ENCODE peak calls at places on chromosomes 6 and 20, in seven cellular contexts. I, K, Q, E, N, A and M are unnamed samples.

GRCh38 chr6:125918681-125919566 is 37.6 kb upstream of the HINT3 start:
- DNase-seq in I (peak; percentile 18), K (peak; percentile 90), Q (peak; percentile 21), E (peak; percentile 96), N (no peak), A (peak; percentile 54), M (no peak)

GRCh38 chr6:132814716-132815570 is 574 bp downstream of the RPS12 start:
- DNase-seq in I (peak; percentile 34), K (no peak), Q (no peak), E (no peak), N (no peak), A (peak; percentile 28), M (no peak)

GRCh38 chr6:146543940-146544661 is 468 bp downstream of the RAB32 start:
- DNase-seq in I (peak; percentile 81), K (peak; percentile 38), Q (peak; percentile 27), E (peak; percentile 73), N (peak; percentile 65), A (peak; percentile 59), M (peak; percentile 54)

GRCh38 chr6:112626468-112627082 is 279.4 kb downstream of the RFPL4B start:
- DNase-seq in I (no peak), K (peak; percentile 82), Q (no peak), E (peak; percentile 48), N (no peak), A (no peak), M (no peak)

GRCh38 chr6:6545616-6546317 is 42.8 kb upstream of the LY86 start:
- DNase-seq in I (no peak), K (no peak), Q (no peak), E (peak; percentile 1), N (peak; percentile 48), A (no peak), M (no peak)

GRCh38 chr6:57017069-57017468 is 29.4 kb upstream of the KIAA1586 start:
- DNase-seq in I (no peak), K (peak; percentile 5), Q (no peak), E (no peak), N (no peak), A (no peak), M (no peak)

GRCh38 chr20:58224097-58224496 is 4.4 kb downstream of the ANKRD60 start:
- DNase-seq in I (no peak), K (no peak), Q (no peak), E (no peak), N (no peak), A (no peak), M (no peak)

GRCh38 chr6:151493495-151494234 is at the start of gene CCDC170:
- DNase-seq in I (peak; percentile 70), K (no peak), Q (peak; percentile 38), E (peak; percentile 32), N (peak; percentile 83), A (peak; percentile 32), M (peak; percentile 56)

GRCh38 chr6:100464910-100465700 is at the start of gene SIM1:
- DNase-seq in I (peak; percentile 96), K (peak; percentile 59), Q (peak; percentile 88), E (peak; percentile 66), N (peak; percentile 92), A (peak; percentile 95), M (peak; percentile 95)

GRCh38 chr6:39203398-39203797 is 25.9 kb downstream of the KCNK5 start:
- DNase-seq in I (no peak), K (no peak), Q (no peak), E (no peak), N (no peak), A (no peak), M (no peak)

GRCh38 chr6:69835414-69836179 is 30.8 kb upstream of the COL19A1 start:
- DNase-seq in I (peak; percentile 73), K (peak; percentile 76), Q (peak; percentile 6), E (peak; percentile 81), N (no peak), A (peak; percentile 79), M (no peak)

DNA sequence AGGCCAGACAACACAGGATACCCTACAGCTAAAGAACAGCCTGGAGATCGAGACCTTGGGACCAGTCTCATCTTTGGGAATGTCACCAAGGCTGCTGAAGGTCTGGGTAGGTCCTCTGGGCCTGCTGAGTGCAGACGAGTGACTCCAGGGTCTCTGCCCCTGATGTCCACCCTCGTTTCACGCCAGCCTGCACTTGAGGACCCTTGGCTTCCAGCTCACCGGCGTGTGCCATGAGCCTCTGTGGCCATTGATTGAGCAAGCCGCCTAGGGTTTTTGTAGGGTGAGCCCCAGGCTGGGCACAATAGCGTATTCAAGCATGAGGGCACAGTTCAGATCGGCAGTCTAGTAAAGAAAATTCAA is 4.3 kb downstream of the BPHL start:
- DNase-seq in I (no peak), K (no peak), Q (no peak), E (no peak), N (no peak), A (no peak), M (no peak)
- H3K4me1 ChIP-seq in I (no peaks in the 10 kb centered on the region), K (no peaks in the 10 kb centered on the region), Q (peaks cover 1% of the 10 kb centered on the region), E (peaks cover 4% of the 10 kb centered on the region), N (no peaks in the 10 kb centered on the region), A (no peaks in the 10 kb centered on the region), M (no peaks in the 10 kb centered on the region)

GRCh38 chr20:48822879-48823385 is 4.9 kb downstream of the PREX1 start:
- DNase-seq in I (no peak), K (no peak), Q (no peak), E (no peak), N (no peak), A (peak; percentile 9), M (no peak)

GRCh38 chr20:48824830-48825550 is 2.8 kb downstream of the PREX1 start:
- DNase-seq in I (peak; percentile 46), K (no peak), Q (peak; percentile 44), E (no peak), N (no peak), A (peak; percentile 20), M (no peak)

GRCh38 chr20:48823476-48823875 is 4.3 kb downstream of the PREX1 start:
- DNase-seq in I (no peak), K (no peak), Q (no peak), E (no peak), N (no peak), A (no peak), M (no peak)

GRCh38 chr20:48825551-48825885 is 2.3 kb downstream of the PREX1 start:
- DNase-seq in I (no peak), K (no peak), Q (no peak), E (no peak), N (no peak), A (no peak), M (no peak)

DNA sequence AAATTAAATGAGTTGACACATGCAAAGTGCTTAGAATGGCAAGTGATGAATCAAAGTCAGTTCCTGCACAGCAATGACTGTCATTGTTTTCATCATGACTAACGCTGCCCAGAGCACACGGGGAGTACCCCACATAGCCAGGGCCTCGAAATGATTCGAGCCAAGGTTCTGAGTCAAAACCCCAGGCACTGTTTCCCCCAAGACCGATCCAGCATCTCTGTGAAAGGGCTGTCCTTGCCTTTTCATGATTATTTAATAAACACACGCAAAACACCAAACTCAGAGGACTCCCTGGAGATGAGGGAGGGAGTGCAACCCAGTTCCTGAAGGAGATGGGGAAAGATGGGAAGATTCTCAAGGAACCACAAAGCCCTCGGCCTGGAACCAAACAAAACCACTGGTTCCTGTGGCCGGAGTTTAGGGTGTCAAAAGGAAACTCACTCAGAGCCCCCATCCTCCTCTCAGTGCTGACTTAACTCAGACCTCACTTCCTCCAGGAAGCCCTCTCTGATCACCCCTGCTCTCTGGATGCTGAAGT is 3.8 kb downstream of the PREX1 start:
- DNase-seq in I (no peak), K (peak; percentile 65), Q (no peak), E (no peak), N (no peak), A (peak; percentile 37), M (no peak)
- H3K4me2 ChIP-seq in I (no peak overlapping the region), K (no peak overlapping the region), Q (no peak overlapping the region), E (no peak overlapping the region), N (no peak overlapping the region), A (no peak overlapping the region), M (no peak overlapping the region)

DNA sequence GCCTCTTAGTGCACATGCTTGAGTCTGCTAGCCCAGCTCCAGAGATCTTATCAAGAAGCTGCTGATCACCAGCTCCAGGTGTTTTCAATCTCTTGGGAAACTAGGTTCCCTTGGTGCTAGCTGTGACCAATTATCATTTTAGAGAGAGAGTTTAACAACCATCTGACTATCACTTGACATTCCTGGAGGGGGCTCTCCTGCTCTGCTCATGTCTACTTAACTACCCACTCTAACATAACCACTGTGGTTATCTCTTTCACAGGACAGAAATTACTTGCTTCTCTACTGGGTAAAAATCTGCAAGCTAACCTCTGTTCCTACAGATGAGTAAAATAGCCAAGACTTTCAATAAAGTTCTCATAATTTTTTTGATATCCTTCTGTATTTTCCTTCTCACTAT is 823.4 kb upstream of the GJE1 start:
- DNase-seq in I (peak; percentile 62), K (no peak), Q (no peak), E (no peak), N (no peak), A (no peak), M (no peak)
- H2BK5ac ChIP-seq in I (no peak overlapping the region), K (no peak overlapping the region), Q (no peak overlapping the region), E (no peak overlapping the region), N (peak overlapping the region; percentile 14), A (no peak overlapping the region), M (no peak overlapping the region)

GRCh38 chr20:56688106-56688505 is 59.0 kb downstream of the TFAP2C start:
- DNase-seq in I (no peak), K (no peak), Q (no peak), E (no peak), N (no peak), A (no peak), M (no peak)
- H3K4me1 ChIP-seq in I (no peaks in the 10 kb centered on the region), K (no peaks in the 10 kb centered on the region), Q (peaks cover 3% of the 10 kb centered on the region), E (peaks cover 10% of the 10 kb centered on the region), N (peaks cover 8% of the 10 kb centered on the region), A (peaks cover 14% of the 10 kb centered on the region), M (peaks cover 8% of the 10 kb centered on the region)

DNA sequence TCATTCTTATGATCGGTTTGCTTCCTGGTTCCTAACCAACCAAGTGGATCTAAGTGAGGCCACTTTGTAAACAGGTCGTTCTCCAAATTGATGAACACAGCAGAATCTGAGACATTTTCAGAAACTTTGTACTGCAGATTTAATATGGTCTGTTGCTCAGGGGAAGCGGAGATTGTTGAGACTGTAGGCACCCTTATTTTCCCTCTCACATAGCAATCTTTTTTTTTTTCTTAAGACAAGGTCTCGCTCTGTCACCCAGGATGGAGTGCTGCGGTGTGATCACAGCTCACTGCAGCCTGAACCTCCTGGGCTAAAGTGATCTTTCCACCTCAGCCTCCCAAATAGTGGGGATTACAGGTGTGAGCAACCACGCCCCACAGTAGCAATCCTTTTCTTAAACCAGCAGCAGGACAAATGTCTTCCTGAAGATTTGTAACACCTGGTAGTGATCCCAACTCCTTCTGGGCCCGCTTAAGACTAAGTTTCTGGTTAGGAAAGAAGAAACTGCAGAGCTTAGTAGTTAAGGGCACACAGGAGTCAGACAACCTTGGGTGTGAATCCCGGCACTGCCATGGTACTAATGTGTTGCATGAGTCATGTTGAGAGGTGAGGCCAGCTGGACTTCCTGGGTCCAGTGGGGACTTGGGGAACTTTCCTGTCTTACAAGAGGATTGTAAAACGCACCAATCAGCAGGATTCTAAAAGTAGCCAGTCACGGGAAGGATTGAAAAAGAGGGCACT is 48.4 kb upstream of the EZR start:
- DNase-seq in I (no peak), K (no peak), Q (no peak), E (no peak), N (no peak), A (no peak), M (no peak)
- H3K4me2 ChIP-seq in I (no peak overlapping the region), K (no peak overlapping the region), Q (no peak overlapping the region), E (no peak overlapping the region), N (no peak overlapping the region), A (no peak overlapping the region), M (no peak overlapping the region)

GRCh38 chr6:134821914-134822862 is 127.7 kb downstream of the ALDH8A1 start:
- DNase-seq in I (no peak), K (peak; percentile 54), Q (no peak), E (peak; percentile 40), N (no peak), A (no peak), M (no peak)
- H2BK5ac ChIP-seq in I (no peak overlapping the region), K (peak overlapping the region; percentile 86), Q (no peak overlapping the region), E (no peak overlapping the region), N (no peak overlapping the region), A (no peak overlapping the region), M (no peak overlapping the region)